ENCODE peak calls at places on chromosome 3, in four cellular contexts. Y, W, L and U are unnamed samples.

GRCh38 chr3:61378321-61378720 is 127.1 kb upstream of the FHIT start:
- DNase-seq in Y (no peak), W (no peak), L (no peak), U (no peak)

GRCh38 chr3:12336099-12336498 is 47.2 kb downstream of the PPARG start:
- DNase-seq in Y (no peak), W (no peak), L (no peak), U (no peak)

GRCh38 chr3:157502916-157503620 is at the start of gene VEPH1:
- DNase-seq in Y (no peak), W (no peak), L (no peak), U (peak)

GRCh38 chr3:126441256-126441880 is 34.3 kb downstream of the ZXDC start:
- DNase-seq in Y (no peak), W (no peak), L (no peak), U (no peak)

GRCh38 chr3:193680220-193680619 is 87.2 kb downstream of the OPA1 start:
- DNase-seq in Y (no peak), W (no peak), L (no peak), U (peak)

GRCh38 chr3:184582998-184583344 is 21.4 kb downstream of the EPHB3 start:
- DNase-seq in Y (no peak), W (no peak), L (no peak), U (no peak)

GRCh38 chr3:68740087-68740486 is 192.3 kb downstream of the TAFA4 start:
- DNase-seq in Y (no peak), W (no peak), L (no peak), U (no peak)

GRCh38 chr3:126671521-126671920 is 16.6 kb upstream of the TXNRD3 start:
- DNase-seq in Y (no peak), W (no peak), L (no peak), U (no peak)

GRCh38 chr3:123733341-123733740 is 148.5 kb upstream of the HACD2 start:
- DNase-seq in Y (no peak), W (no peak), L (no peak), U (no peak)

GRCh38 chr3:43104039-43104438 is 1.8 kb downstream of the POMGNT2 start:
- DNase-seq in Y (no peak), W (no peak), L (no peak), U (no peak)

GRCh38 chr3:55692295-55692957 is 205.3 kb upstream of the WNT5A start:
- DNase-seq in Y (no peak), W (no peak), L (no peak), U (no peak)

GRCh38 chr3:18657858-18658820 is 233.0 kb upstream of the SATB1 start:
- DNase-seq in Y (no peak), W (no peak), L (no peak), U (no peak)

GRCh38 chr3:108117245-108117644 is 26.4 kb upstream of the CD47 start:
- DNase-seq in Y (no peak), W (no peak), L (peak), U (no peak)

GRCh38 chr3:44862221-44862637 is 517 bp downstream of the TMEM42 start:
- DNase-seq in Y (no peak), W (no peak), L (no peak), U (no peak)

GRCh38 chr3:37779289-37780152 is 82.2 kb upstream of the CTDSPL start:
- DNase-seq in Y (no peak), W (no peak), L (no peak), U (peak)

GRCh38 chr3:143266512-143266911 is 146.9 kb downstream of the CHST2 start:
- DNase-seq in Y (no peak), W (no peak), L (no peak), U (peak)

GRCh38 chr3:12993022-12993622 is 80.1 kb downstream of the IQSEC1 start:
- DNase-seq in Y (no peak), W (peak), L (no peak), U (no peak)

GRCh38 chr3:140296796-140297352 is 361.9 kb downstream of the CLSTN2 start:
- DNase-seq in Y (no peak), W (no peak), L (no peak), U (peak)

GRCh38 chr3:139523718-139524117 is 15.8 kb downstream of the RBP1 start:
- DNase-seq in Y (no peak), W (peak), L (no peak), U (no peak)

GRCh38 chr3:72872183-72872582 is 15.7 kb upstream of the GXYLT2 start:
- DNase-seq in Y (no peak), W (no peak), L (no peak), U (no peak)

GRCh38 chr3:13120928-13121552 is 47.8 kb upstream of the IQSEC1 start:
- DNase-seq in Y (no peak), W (no peak), L (peak), U (no peak)

GRCh38 chr3:102006812-102007485 is 157.6 kb downstream of the NFKBIZ start:
- DNase-seq in Y (no peak), W (no peak), L (no peak), U (peak)

GRCh38 chr3:29334652-29335189 is 53.9 kb downstream of the RBMS3 start:
- DNase-seq in Y (no peak), W (no peak), L (no peak), U (no peak)

GRCh38 chr3:47007482-47008257 is 28.2 kb downstream of the NBEAL2 start:
- DNase-seq in Y (peak), W (no peak), L (no peak), U (no peak)

GRCh38 chr3:30042274-30042859 is 564.0 kb upstream of the TGFBR2 start:
- DNase-seq in Y (peak), W (peak), L (peak), U (peak)

GRCh38 chr3:160474416-160474838 is 24.8 kb upstream of the TRIM59 start:
- DNase-seq in Y (no peak), W (no peak), L (no peak), U (peak)

GRCh38 chr3:110126065-110126464 is 788.7 kb upstream of the DPPA4 start:
- DNase-seq in Y (no peak), W (no peak), L (no peak), U (no peak)

GRCh38 chr3:55416381-55416821 is 70.7 kb downstream of the WNT5A start:
- DNase-seq in Y (no peak), W (no peak), L (no peak), U (peak)

GRCh38 chr3:125129512-125129962 is 73.7 kb upstream of the HEG1 start:
- DNase-seq in Y (no peak), W (peak), L (peak), U (peak)

GRCh38 chr3:72032435-72033118 is 247.6 kb upstream of the PROK2 start:
- DNase-seq in Y (no peak), W (no peak), L (peak), U (no peak)

GRCh38 chr3:80051602-80051962 is 283.8 kb upstream of the ROBO1 start:
- DNase-seq in Y (no peak), W (no peak), L (no peak), U (no peak)

GRCh38 chr3:195551381-195551978 is 8.4 kb upstream of the PPP1R2 start:
- DNase-seq in Y (no peak), W (no peak), L (no peak), U (peak)